ENCODE peak calls at places on chromosome 12, in nine cellular contexts. R, U, M, L, B, J, P, H and Z are unnamed samples.
A peak's percentile ranks its signal among the peaks of the same experiment; 100 is the strongest.

GRCh38 chr12:22787557-22787956 is 162.6 kb downstream of the ETNK1 start:
- DNase-seq in B (no peak), L (no peak), M (no peak), H (no peak), P (no peak), J (no peak), R (no peak), U (no peak), Z (no peak)

GRCh38 chr12:76387614-76388013 is 39.4 kb upstream of the BBS10 start:
- DNase-seq in L (no peak), U (no peak), B (no peak), M (no peak), J (no peak), R (no peak), H (no peak), P (no peak), Z (no peak)

GRCh38 chr12:46435625-46436024 is 63.1 kb upstream of the SLC38A2 start:
- DNase-seq in M (no peak), J (no peak), L (no peak), R (no peak), P (no peak), U (no peak), H (no peak), B (no peak), Z (no peak)

GRCh38 chr12:15274561-15274967 is 47.7 kb upstream of the PTPRO start:
- DNase-seq in J (peak; percentile 54), B (no peak), P (no peak), M (no peak), U (peak; percentile 5), L (no peak), R (no peak), H (peak; percentile 73), Z (no peak)

GRCh38 chr12:31749024-31749704 is 20.3 kb upstream of the AMN1 start:
- DNase-seq in M (peak; percentile 97), J (peak; percentile 97), B (no peak), P (no peak), R (peak; percentile 87), U (peak; percentile 98), L (peak; percentile 95), H (peak; percentile 100), Z (no peak)

GRCh38 chr12:50520345-50520744 is 15.6 kb downstream of the DIP2B start:
- DNase-seq in M (no peak), J (no peak), U (peak; percentile 38), B (no peak), R (no peak), P (no peak), L (no peak), H (no peak), Z (no peak)

GRCh38 chr12:91249059-91250055 is 66.7 kb upstream of the DCN start:
- DNase-seq in J (peak; percentile 76), M (no peak), P (no peak), L (no peak), R (no peak), B (no peak), U (no peak), H (no peak), Z (no peak)

GRCh38 chr12:124786065-124786964 is 77.3 kb downstream of the SCARB1 start:
- DNase-seq in L (no peak), M (peak; percentile 70), J (peak; percentile 92), P (peak; percentile 87), R (no peak), H (no peak), U (no peak), B (peak; percentile 73), Z (peak; percentile 85)

GRCh38 chr12:32870716-32871115 is 25.9 kb downstream of the PKP2 start:
- DNase-seq in R (no peak), L (peak; percentile 51), U (no peak), H (no peak), B (no peak), M (no peak), J (peak; percentile 43), P (no peak), Z (no peak)